ENCODE peak calls at places on chromosomes 6 and 20, in five cellular contexts. I is tibial artery, K is adipocyte, F is mesenchymal stem cell, X is body of pancreas. Q is an unnamed sample. For H3K4me1, the result is how much of the 10 kb centered on the place peaks cover.

GRCh38 chr6:93294879-93295278 is 124.5 kb downstream of the EPHA7 start:
- DNase-seq in I (no peak), K (no peak), F (no peak), X (no peak), Q (no peak)

GRCh38 chr6:52725530-52726192 is 37.6 kb downstream of the GSTA2 start:
- DNase-seq in I (no peak), K (peak), F (no peak), X (peak), Q (no peak)

GRCh38 chr6:33156561-33156960 is 35.7 kb downstream of the COL11A2 start:
- DNase-seq in I (no peak), K (no peak), F (no peak), X (no peak), Q (no peak)

GRCh38 chr20:64188682-64189529 is 24.7 kb downstream of the MYT1 start:
- DNase-seq in I (no peak), K (peak), F (peak), X (peak), Q (no peak)

GRCh38 chr20:58706150-58706892 is 13.7 kb downstream of the NPEPL1 start:
- DNase-seq in I (peak), K (no peak), F (no peak), X (no peak), Q (peak)

GRCh38 chr6:78810146-78810545 is 57.2 kb upstream of the IRAK1BP1 start:
- DNase-seq in I (no peak), K (peak), F (peak), X (no peak), Q (no peak)

GRCh38 chr6:12751694-12752304 is 35.2 kb downstream of the PHACTR1 start:
- DNase-seq in I (no peak), K (peak), F (peak), X (peak), Q (peak)

GRCh38 chr20:24519476-24519875 is 50.0 kb downstream of the SYNDIG1 start:
- DNase-seq in I (no peak), K (no peak), F (no peak), X (no peak), Q (no peak)

GRCh38 chr6:166782541-166782940 is 155.5 kb upstream of the RPS6KA2 start:
- DNase-seq in I (no peak), K (no peak), F (no peak), X (no peak), Q (no peak)

GRCh38 chr20:50992336-50992732 is 30.6 kb downstream of the KCNG1 start:
- DNase-seq in I (no peak), K (no peak), F (no peak), X (no peak), Q (no peak)

GRCh38 chr6:159981591-159982245 is 12.8 kb downstream of the IGF2R start:
- DNase-seq in I (no peak), K (peak), F (peak), X (peak), Q (peak)

GRCh38 chr6:169167581-169168301 is 85.9 kb downstream of the THBS2 start:
- DNase-seq in I (peak), K (peak), F (peak), X (peak), Q (peak)

GRCh38 chr6:105191351-105191750 is 11.5 kb upstream of the POPDC3 start:
- DNase-seq in I (no peak), K (peak), F (no peak), X (no peak), Q (no peak)

GRCh38 chr6:158290659-158291058 is 21.6 kb upstream of the TULP4 start:
- DNase-seq in I (no peak), K (no peak), F (no peak), X (no peak), Q (no peak)

GRCh38 chr6:167855825-167856425 is 29.2 kb downstream of the AFDN start:
- DNase-seq in I (no peak), K (peak), F (peak), X (no peak), Q (no peak)

GRCh38 chr6:26240157-26240980 is 124.6 kb upstream of the BTN3A2 start:
- DNase-seq in I (peak), K (peak), F (peak), X (peak), Q (peak)

DNA sequence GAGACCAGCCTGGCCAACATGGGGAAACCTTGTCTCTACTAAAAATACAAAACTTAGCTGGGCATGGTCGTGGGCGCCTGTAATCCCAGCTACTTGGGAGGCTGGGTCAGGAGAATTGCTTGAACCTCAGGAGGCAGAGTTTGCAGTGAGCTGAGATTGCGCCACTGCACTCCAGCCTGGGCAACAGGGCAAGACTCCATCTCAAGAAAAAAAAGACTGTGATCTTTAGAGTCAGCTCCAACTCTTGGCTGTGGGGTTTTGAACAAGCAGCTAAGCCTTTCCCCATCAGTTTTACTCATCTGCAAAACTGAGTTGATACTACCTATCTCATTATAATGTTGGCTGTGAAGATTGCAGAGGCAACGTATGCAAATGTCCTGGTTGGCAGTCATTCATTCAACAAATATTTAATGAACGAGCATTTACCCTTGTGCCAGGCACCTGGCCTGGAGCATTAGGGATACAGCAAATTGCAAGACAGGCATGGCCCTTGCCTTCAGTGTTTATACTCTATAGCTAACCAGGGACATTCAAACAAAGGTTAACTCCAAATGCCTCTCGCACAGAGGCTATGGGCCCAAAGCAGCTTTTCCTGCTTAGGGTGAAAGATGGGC is 37.9 kb downstream of the ILRUN start:
- DNase-seq in I (no peak), K (no peak), F (no peak), X (no peak), Q (no peak)
- H3K4me1 ChIP-seq in I (under half), K (under half), F (under half), X (under half), Q (under half)

GRCh38 chr20:32358883-32359632 is 927 bp downstream of the ASXL1 start:
- DNase-seq in I (peak), K (peak), F (peak), X (peak), Q (peak)
- H3K4me1 ChIP-seq in I (half or more), K (half or more), F (under half), X (half or more), Q (under half)

DNA sequence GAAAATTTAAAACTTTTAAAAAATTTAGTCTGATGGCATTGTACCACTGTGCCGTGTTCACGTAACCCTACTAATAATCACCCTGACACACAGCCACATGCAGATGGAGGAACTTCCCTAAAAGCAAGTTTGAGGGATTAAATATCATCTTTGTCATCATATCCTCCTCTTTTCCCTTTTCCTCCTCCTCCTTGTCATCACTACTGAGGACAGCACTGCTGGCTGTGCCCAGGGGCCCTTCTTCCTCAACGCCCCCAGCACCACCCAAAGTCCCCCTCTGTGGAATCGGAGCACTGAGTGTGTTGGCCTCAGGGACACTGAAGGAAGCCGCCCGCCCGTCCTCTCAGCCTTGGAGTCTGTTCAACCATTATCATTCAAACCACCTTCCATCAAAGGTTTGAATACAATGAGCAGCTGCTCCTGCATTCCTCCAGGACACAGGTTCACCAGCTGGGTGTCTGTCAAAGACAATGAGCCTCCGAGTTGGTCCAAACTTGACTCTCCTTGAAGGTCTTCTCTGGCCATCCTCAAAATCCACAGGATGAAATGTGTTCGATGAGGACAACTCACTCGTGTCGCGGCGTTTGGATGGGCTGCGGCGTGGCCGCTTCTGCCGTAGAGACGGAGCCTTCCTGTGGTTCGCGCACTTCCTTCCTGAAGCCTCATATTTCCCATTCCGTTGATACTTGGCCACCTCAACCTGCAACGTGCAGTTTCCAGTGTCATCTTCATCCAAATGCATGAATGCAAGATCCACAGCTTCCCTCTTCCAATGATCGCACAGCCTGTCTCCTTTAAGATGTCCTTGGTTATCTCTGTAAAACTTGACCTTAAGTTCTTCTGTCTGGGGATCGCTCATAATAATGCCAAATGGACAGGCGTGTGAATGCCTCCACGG is 23.3 kb downstream of the NQO2 start:
- DNase-seq in I (no peak), K (peak), F (no peak), X (no peak), Q (no peak)
- H3K4me1 ChIP-seq in I (under half), K (half or more), F (under half), X (under half), Q (under half)

DNA sequence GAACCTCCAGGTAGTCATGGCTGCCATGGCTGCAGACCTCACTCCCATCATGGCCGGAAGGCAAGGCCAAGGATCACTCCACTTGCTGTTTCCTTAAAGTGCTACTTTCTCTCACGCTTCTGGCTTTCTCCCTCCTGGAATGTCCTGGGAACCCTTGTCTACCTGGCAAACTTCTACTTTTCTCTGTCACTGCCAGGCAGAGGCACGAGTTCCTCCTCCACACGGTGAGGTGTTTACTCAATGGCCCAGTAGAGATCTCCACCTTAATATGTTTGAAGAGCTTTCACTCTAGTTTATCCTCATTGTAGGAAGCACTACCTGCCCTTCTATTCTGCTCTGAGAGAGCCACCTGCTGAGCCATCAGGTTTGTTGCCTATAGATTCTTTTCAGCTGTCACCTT is 55.1 kb downstream of the PLAGL1 start:
- DNase-seq in I (no peak), K (no peak), F (no peak), X (no peak), Q (no peak)
- H3K4me1 ChIP-seq in I (under half), K (under half), F (under half), X (under half), Q (under half)

GRCh38 chr6:56806368-56806767 is 148.5 kb upstream of the BEND6 start:
- DNase-seq in I (no peak), K (no peak), F (no peak), X (no peak), Q (no peak)
- H3K4me1 ChIP-seq in I (half or more), K (half or more), F (under half), X (under half), Q (under half)

GRCh38 chr6:56897789-56898509 is 57.0 kb upstream of the BEND6 start:
- DNase-seq in I (no peak), K (no peak), F (no peak), X (no peak), Q (no peak)
- H3K4me1 ChIP-seq in I (under half), K (under half), F (under half), X (under half), Q (under half)

DNA sequence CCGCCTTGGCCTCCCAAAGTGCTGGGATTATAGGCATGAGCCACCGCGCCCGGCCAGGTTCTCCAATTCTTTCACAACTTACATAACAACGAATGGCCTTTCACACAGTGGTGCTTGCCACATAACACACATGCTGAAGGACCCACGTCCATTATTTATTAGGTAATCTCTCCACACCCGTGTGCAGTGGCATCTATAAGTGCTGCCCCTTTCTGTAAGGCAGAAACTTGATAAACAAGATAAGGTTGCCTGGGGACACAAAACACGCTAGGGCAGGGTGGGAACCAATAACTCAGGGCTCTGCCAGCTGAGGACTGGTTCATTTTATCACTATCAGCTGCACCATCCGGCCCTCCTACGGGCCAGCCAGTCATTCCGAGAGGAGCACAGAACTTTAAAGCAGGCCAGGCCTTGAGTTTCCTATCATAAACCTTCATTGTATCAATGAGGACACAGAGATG is 37.8 kb downstream of the GPLD1 start:
- DNase-seq in I (no peak), K (no peak), F (no peak), X (no peak), Q (no peak)
- H3K4me1 ChIP-seq in I (under half), K (under half), F (under half), X (under half), Q (under half)

GRCh38 chr6:44224978-44225330 is 1.6 kb downstream of the SLC29A1 start:
- DNase-seq in I (no peak), K (no peak), F (no peak), X (no peak), Q (peak)

GRCh38 chr6:44222486-44222986 is 859 bp upstream of the SLC29A1 start:
- DNase-seq in I (no peak), K (no peak), F (no peak), X (no peak), Q (no peak)

GRCh38 chr6:44222987-44223470 is 366 bp upstream of the SLC29A1 start:
- DNase-seq in I (peak), K (no peak), F (no peak), X (no peak), Q (peak)

GRCh38 chr6:44224154-44224977 is 971 bp downstream of the SLC29A1 start:
- DNase-seq in I (no peak), K (peak), F (no peak), X (no peak), Q (peak)

DNA sequence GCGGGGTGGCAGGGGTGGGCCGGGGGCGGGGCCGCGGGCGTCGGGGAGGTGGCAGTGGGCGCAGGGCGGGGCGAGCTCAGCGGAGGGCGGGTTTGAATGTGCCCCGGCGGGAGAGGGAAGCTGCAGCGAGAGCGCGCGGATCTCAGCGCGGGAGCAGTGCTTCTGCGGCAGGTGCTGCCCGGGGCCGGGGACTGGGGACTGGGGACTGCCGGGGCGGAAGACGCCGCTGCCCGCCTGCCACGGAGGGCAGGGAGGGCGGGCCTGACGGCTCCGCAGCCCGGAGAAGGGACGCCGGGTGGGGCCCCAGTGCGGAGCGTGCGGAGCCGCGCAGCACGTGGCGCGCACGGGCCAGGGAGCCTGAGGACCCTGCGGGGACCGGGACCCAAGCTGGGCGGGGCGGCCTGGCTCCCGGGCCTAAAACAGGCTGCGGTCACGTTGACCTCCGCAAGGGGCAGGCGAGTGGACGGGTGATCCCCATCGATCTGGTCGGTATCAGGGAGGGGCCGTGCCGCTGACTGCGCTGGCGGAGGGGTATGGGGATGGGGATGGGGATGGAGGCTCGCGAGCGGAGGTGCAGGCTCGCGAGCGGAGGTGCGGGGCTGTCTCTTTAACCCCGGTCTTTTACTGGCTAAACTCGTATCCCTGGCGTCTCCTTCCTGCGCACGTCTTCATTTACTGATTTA is at the start of gene SLC29A1:
- DNase-seq in I (peak), K (peak), F (peak), X (peak), Q (peak)
- H3K4me1 ChIP-seq in I (half or more), K (half or more), F (under half), X (half or more), Q (under half)

GRCh38 chr6:43707269-43707668 is 19.7 kb upstream of the MRPS18A start:
- DNase-seq in I (no peak), K (no peak), F (no peak), X (no peak), Q (no peak)
- H3K4me1 ChIP-seq in I (under half), K (under half), F (under half), X (under half), Q (under half)

GRCh38 chr20:41774291-41774690 is 156.1 kb upstream of the CHD6 start:
- DNase-seq in I (no peak), K (no peak), F (no peak), X (no peak), Q (no peak)
- H3K4me1 ChIP-seq in I (under half), K (under half), F (under half), X (under half), Q (under half)